ENCODE peak calls at places on chromosomes 11 and 22, in seven cellular contexts. P is heart left ventricle; F is ovary; N is tibial artery; G is T-cell; X is body of pancreas; Y is activated CD4-positive, CD25-positive, alpha-beta regulatory T cell. H is an unnamed sample.

GRCh38 chr22:20001082-20001638 is 15.5 kb downstream of the ARVCF start:
- DNase-seq in P (no peak), F (no peak), N (no peak), G (no peak), X (no peak), Y (no peak), H (no peak)

GRCh38 chr22:48972979-48973693 is 854.5 kb downstream of the BRD1 start:
- DNase-seq in P (no peak), F (no peak), N (no peak), G (no peak), X (no peak), Y (no peak), H (no peak)

GRCh38 chr11:21564813-21565212 is 628.1 kb upstream of the ANO5 start:
- DNase-seq in P (no peak), F (no peak), N (no peak), G (no peak), X (no peak), Y (no peak), H (no peak)

GRCh38 chr11:115325523-115325922 is 178.7 kb downstream of the CADM1 start:
- DNase-seq in P (no peak), F (no peak), N (no peak), G (no peak), X (no peak), Y (no peak), H (no peak)

GRCh38 chr22:23565288-23565941 is 14.7 kb downstream of the IGLL1 start:
- DNase-seq in P (no peak), F (no peak), N (no peak), G (no peak), X (peak; percentile 17), Y (no peak), H (no peak)

GRCh38 chr22:42769574-42770447 is 49.1 kb upstream of the A4GALT start:
- DNase-seq in P (peak; percentile 46), F (peak; percentile 77), N (peak; percentile 66), G (no peak), X (peak; percentile 76), Y (no peak), H (peak; percentile 72)

GRCh38 chr11:103897156-103897555 is 139.3 kb upstream of the DDI1 start:
- DNase-seq in P (no peak), F (no peak), N (no peak), G (no peak), X (no peak), Y (no peak), H (no peak)

GRCh38 chr11:61607426-61607825 is 26.6 kb upstream of the SYT7 start:
- DNase-seq in P (no peak), F (no peak), N (no peak), G (no peak), X (no peak), Y (no peak), H (no peak)

GRCh38 chr22:36360871-36361383 is 26.8 kb downstream of the MYH9 start:
- DNase-seq in P (no peak), F (no peak), N (no peak), G (no peak), X (no peak), Y (no peak), H (no peak)

GRCh38 chr11:113045146-113045545 is 83.9 kb downstream of the NCAM1 start:
- DNase-seq in P (no peak), F (no peak), N (no peak), G (no peak), X (no peak), Y (no peak), H (no peak)

GRCh38 chr11:70650075-70650909 is 252.0 kb downstream of the CTTN start:
- DNase-seq in P (peak; percentile 67), F (peak; percentile 44), N (no peak), G (peak; percentile 20), X (peak; percentile 65), Y (no peak), H (peak; percentile 15)

GRCh38 chr11:68411501-68411991 is 49.0 kb upstream of the PPP6R3 start:
- DNase-seq in P (no peak), F (no peak), N (no peak), G (no peak), X (no peak), Y (no peak), H (no peak)

GRCh38 chr11:106956887-106957505 is 61.3 kb downstream of the GUCY1A2 start:
- DNase-seq in P (no peak), F (no peak), N (no peak), G (no peak), X (no peak), Y (no peak), H (no peak)

GRCh38 chr11:68987211-68987610 is 6.4 kb upstream of the MRGPRD start:
- DNase-seq in P (no peak), F (no peak), N (no peak), G (no peak), X (no peak), Y (no peak), H (no peak)

GRCh38 chr11:120129570-120129969 is 8.3 kb downstream of the TRIM29 start:
- DNase-seq in P (no peak), F (peak; percentile 6), N (no peak), G (no peak), X (peak; percentile 3), Y (no peak), H (no peak)

GRCh38 chr11:304915-305833 is 2.4 kb upstream of the IFITM2 start:
- DNase-seq in P (peak; percentile 71), F (peak; percentile 83), N (peak; percentile 77), G (peak; percentile 59), X (peak; percentile 81), Y (no peak), H (peak; percentile 60)

GRCh38 chr11:75565221-75565814 is 3.3 kb downstream of the SERPINH1 start:
- DNase-seq in P (peak; percentile 63), F (peak; percentile 65), N (peak; percentile 76), G (no peak), X (peak; percentile 43), Y (no peak), H (peak; percentile 80)

GRCh38 chr11:64219354-64219684 is 6.7 kb downstream of the TRPT1 start:
- DNase-seq in P (no peak), F (peak; percentile 36), N (no peak), G (no peak), X (no peak), Y (no peak), H (no peak)

GRCh38 chr11:83971063-83971462 is 684.9 kb upstream of the CCDC90B start:
- DNase-seq in P (no peak), F (no peak), N (no peak), G (no peak), X (peak; percentile 6), Y (no peak), H (no peak)

GRCh38 chr11:131867457-131868257 is 497.2 kb downstream of the NTM start:
- DNase-seq in P (peak; percentile 71), F (no peak), N (peak; percentile 73), G (no peak), X (peak; percentile 78), Y (no peak), H (peak; percentile 66)

GRCh38 chr22:39620924-39621690 is 50.6 kb downstream of the CACNA1I start:
- DNase-seq in P (no peak), F (no peak), N (no peak), G (no peak), X (no peak), Y (no peak), H (no peak)

GRCh38 chr11:35173011-35173511 is 34.1 kb downstream of the CD44 start:
- DNase-seq in P (no peak), F (no peak), N (peak; percentile 73), G (no peak), X (peak; percentile 71), Y (no peak), H (no peak)

GRCh38 chr11:122267602-122268001 is 151.6 kb upstream of the BLID start:
- DNase-seq in P (no peak), F (no peak), N (no peak), G (no peak), X (no peak), Y (no peak), H (peak; percentile 34)

GRCh38 chr11:68254421-68254820 is 17.4 kb downstream of the C11orf24 start:
- DNase-seq in P (no peak), F (no peak), N (no peak), G (no peak), X (no peak), Y (no peak), H (no peak)

GRCh38 chr11:104073950-104074349 is 37.5 kb downstream of the DDI1 start:
- DNase-seq in P (no peak), F (no peak), N (no peak), G (no peak), X (no peak), Y (no peak), H (no peak)

GRCh38 chr22:33272180-33272579 is 214.0 kb upstream of the SYN3 start:
- DNase-seq in P (no peak), F (no peak), N (no peak), G (no peak), X (peak; percentile 44), Y (no peak), H (no peak)

GRCh38 chr11:123365955-123366354 is 64.1 kb upstream of the GRAMD1B start:
- DNase-seq in P (no peak), F (no peak), N (no peak), G (no peak), X (no peak), Y (no peak), H (no peak)

GRCh38 chr11:113721462-113722066 is 15.5 kb upstream of the TMPRSS5 start:
- DNase-seq in P (no peak), F (no peak), N (no peak), G (no peak), X (no peak), Y (no peak), H (no peak)

H was measured in GM04504.